ENCODE peak calls at places on chromosomes 6 and 20, in five cellular contexts. One of them, this sample, is unnamed.

GRCh38 chr6:5115168-5115567 is 30.0 kb downstream of the PPP1R3G start:
- DNase-seq in A172: no peak
- DNase-seq in CD8-positive, alpha-beta T cell: no peak
- DNase-seq in activated T-cell treated with anti-CD3 and anti-CD28 coated beads, Interleukin-2, amount 50 U/mL, for 4 hours: no peak
- DNase-seq in stimulated activated CD4-positive, alpha-beta T cell treated with anti-CD3 and anti-CD28 coated beads, Interleukin-1b, Interleukin-23, amount 100 ng/mL, for 1 hour: no peak
- DNase-seq in this sample: no peak

GRCh38 chr6:109466212-109466923 is 10.8 kb upstream of the MICAL1 start:
- DNase-seq in A172: no peak
- DNase-seq in CD8-positive, alpha-beta T cell: no peak
- DNase-seq in activated T-cell treated with anti-CD3 and anti-CD28 coated beads, Interleukin-2, amount 50 U/mL, for 4 hours: no peak
- DNase-seq in stimulated activated CD4-positive, alpha-beta T cell treated with anti-CD3 and anti-CD28 coated beads, Interleukin-1b, Interleukin-23, amount 100 ng/mL, for 1 hour: no peak
- DNase-seq in this sample: no peak

GRCh38 chr6:90080876-90081464 is 186.7 kb downstream of the GJA10 start:
- DNase-seq in A172: no peak
- DNase-seq in CD8-positive, alpha-beta T cell: peak
- DNase-seq in activated T-cell treated with anti-CD3 and anti-CD28 coated beads, Interleukin-2, amount 50 U/mL, for 4 hours: peak
- DNase-seq in stimulated activated CD4-positive, alpha-beta T cell treated with anti-CD3 and anti-CD28 coated beads, Interleukin-1b, Interleukin-23, amount 100 ng/mL, for 1 hour: peak
- DNase-seq in this sample: no peak

GRCh38 chr20:59925894-59926293 is 7.5 kb downstream of the SYCP2 start:
- DNase-seq in A172: no peak
- DNase-seq in CD8-positive, alpha-beta T cell: no peak
- DNase-seq in activated T-cell treated with anti-CD3 and anti-CD28 coated beads, Interleukin-2, amount 50 U/mL, for 4 hours: no peak
- DNase-seq in stimulated activated CD4-positive, alpha-beta T cell treated with anti-CD3 and anti-CD28 coated beads, Interleukin-1b, Interleukin-23, amount 100 ng/mL, for 1 hour: no peak
- DNase-seq in this sample: peak

GRCh38 chr6:88914885-88915598 is 48.4 kb downstream of the RNGTT start:
- DNase-seq in A172: no peak
- DNase-seq in CD8-positive, alpha-beta T cell: no peak
- DNase-seq in activated T-cell treated with anti-CD3 and anti-CD28 coated beads, Interleukin-2, amount 50 U/mL, for 4 hours: no peak
- DNase-seq in stimulated activated CD4-positive, alpha-beta T cell treated with anti-CD3 and anti-CD28 coated beads, Interleukin-1b, Interleukin-23, amount 100 ng/mL, for 1 hour: no peak
- DNase-seq in this sample: no peak

GRCh38 chr6:111480988-111481830 is 1.8 kb downstream of the REV3L start:
- DNase-seq in A172: no peak
- DNase-seq in CD8-positive, alpha-beta T cell: no peak
- DNase-seq in activated T-cell treated with anti-CD3 and anti-CD28 coated beads, Interleukin-2, amount 50 U/mL, for 4 hours: no peak
- DNase-seq in stimulated activated CD4-positive, alpha-beta T cell treated with anti-CD3 and anti-CD28 coated beads, Interleukin-1b, Interleukin-23, amount 100 ng/mL, for 1 hour: no peak
- DNase-seq in this sample: no peak

GRCh38 chr20:57185188-57185743 is 81.2 kb downstream of the BMP7 start:
- DNase-seq in A172: no peak
- DNase-seq in CD8-positive, alpha-beta T cell: no peak
- DNase-seq in activated T-cell treated with anti-CD3 and anti-CD28 coated beads, Interleukin-2, amount 50 U/mL, for 4 hours: no peak
- DNase-seq in stimulated activated CD4-positive, alpha-beta T cell treated with anti-CD3 and anti-CD28 coated beads, Interleukin-1b, Interleukin-23, amount 100 ng/mL, for 1 hour: no peak
- DNase-seq in this sample: no peak

GRCh38 chr6:66900081-66900770 is 1193.2 kb upstream of the EYS start:
- DNase-seq in A172: no peak
- DNase-seq in CD8-positive, alpha-beta T cell: no peak
- DNase-seq in activated T-cell treated with anti-CD3 and anti-CD28 coated beads, Interleukin-2, amount 50 U/mL, for 4 hours: no peak
- DNase-seq in stimulated activated CD4-positive, alpha-beta T cell treated with anti-CD3 and anti-CD28 coated beads, Interleukin-1b, Interleukin-23, amount 100 ng/mL, for 1 hour: no peak
- DNase-seq in this sample: no peak

GRCh38 chr20:19690462-19690861 is 67.6 kb upstream of the RIN2 start:
- DNase-seq in A172: no peak
- DNase-seq in CD8-positive, alpha-beta T cell: no peak
- DNase-seq in activated T-cell treated with anti-CD3 and anti-CD28 coated beads, Interleukin-2, amount 50 U/mL, for 4 hours: no peak
- DNase-seq in stimulated activated CD4-positive, alpha-beta T cell treated with anti-CD3 and anti-CD28 coated beads, Interleukin-1b, Interleukin-23, amount 100 ng/mL, for 1 hour: no peak
- DNase-seq in this sample: no peak

GRCh38 chr20:57509665-57510237 is 15.2 kb downstream of the CTCFL start:
- DNase-seq in A172: peak
- DNase-seq in CD8-positive, alpha-beta T cell: no peak
- DNase-seq in activated T-cell treated with anti-CD3 and anti-CD28 coated beads, Interleukin-2, amount 50 U/mL, for 4 hours: no peak
- DNase-seq in stimulated activated CD4-positive, alpha-beta T cell treated with anti-CD3 and anti-CD28 coated beads, Interleukin-1b, Interleukin-23, amount 100 ng/mL, for 1 hour: no peak
- DNase-seq in this sample: peak

GRCh38 chr6:141209890-141210289 is 922.8 kb upstream of the GJE1 start:
- DNase-seq in A172: no peak
- DNase-seq in CD8-positive, alpha-beta T cell: no peak
- DNase-seq in activated T-cell treated with anti-CD3 and anti-CD28 coated beads, Interleukin-2, amount 50 U/mL, for 4 hours: no peak
- DNase-seq in stimulated activated CD4-positive, alpha-beta T cell treated with anti-CD3 and anti-CD28 coated beads, Interleukin-1b, Interleukin-23, amount 100 ng/mL, for 1 hour: no peak
- DNase-seq in this sample: no peak

GRCh38 chr6:123806561-123806960 is 2.9 kb downstream of the NKAIN2 start:
- DNase-seq in A172: no peak
- DNase-seq in CD8-positive, alpha-beta T cell: no peak
- DNase-seq in activated T-cell treated with anti-CD3 and anti-CD28 coated beads, Interleukin-2, amount 50 U/mL, for 4 hours: no peak
- DNase-seq in stimulated activated CD4-positive, alpha-beta T cell treated with anti-CD3 and anti-CD28 coated beads, Interleukin-1b, Interleukin-23, amount 100 ng/mL, for 1 hour: no peak
- DNase-seq in this sample: no peak

GRCh38 chr20:46990017-46990810 is 95.6 kb downstream of the EYA2 start:
- DNase-seq in A172: no peak
- DNase-seq in CD8-positive, alpha-beta T cell: no peak
- DNase-seq in activated T-cell treated with anti-CD3 and anti-CD28 coated beads, Interleukin-2, amount 50 U/mL, for 4 hours: no peak
- DNase-seq in stimulated activated CD4-positive, alpha-beta T cell treated with anti-CD3 and anti-CD28 coated beads, Interleukin-1b, Interleukin-23, amount 100 ng/mL, for 1 hour: no peak
- DNase-seq in this sample: no peak

GRCh38 chr6:112225691-112226090 is 28.7 kb downstream of the LAMA4 start:
- DNase-seq in A172: no peak
- DNase-seq in CD8-positive, alpha-beta T cell: no peak
- DNase-seq in activated T-cell treated with anti-CD3 and anti-CD28 coated beads, Interleukin-2, amount 50 U/mL, for 4 hours: no peak
- DNase-seq in stimulated activated CD4-positive, alpha-beta T cell treated with anti-CD3 and anti-CD28 coated beads, Interleukin-1b, Interleukin-23, amount 100 ng/mL, for 1 hour: no peak
- DNase-seq in this sample: no peak

GRCh38 chr6:17725083-17725482 is 18.4 kb upstream of the NUP153 start:
- DNase-seq in A172: peak
- DNase-seq in CD8-positive, alpha-beta T cell: no peak
- DNase-seq in activated T-cell treated with anti-CD3 and anti-CD28 coated beads, Interleukin-2, amount 50 U/mL, for 4 hours: no peak
- DNase-seq in stimulated activated CD4-positive, alpha-beta T cell treated with anti-CD3 and anti-CD28 coated beads, Interleukin-1b, Interleukin-23, amount 100 ng/mL, for 1 hour: no peak
- DNase-seq in this sample: no peak

GRCh38 chr6:48016027-48016755 is 94.8 kb downstream of the PTCHD4 start:
- DNase-seq in A172: no peak
- DNase-seq in CD8-positive, alpha-beta T cell: no peak
- DNase-seq in activated T-cell treated with anti-CD3 and anti-CD28 coated beads, Interleukin-2, amount 50 U/mL, for 4 hours: no peak
- DNase-seq in stimulated activated CD4-positive, alpha-beta T cell treated with anti-CD3 and anti-CD28 coated beads, Interleukin-1b, Interleukin-23, amount 100 ng/mL, for 1 hour: no peak
- DNase-seq in this sample: peak

GRCh38 chr6:7236312-7237209 is 76.4 kb downstream of the SSR1 start:
- DNase-seq in A172: peak
- DNase-seq in CD8-positive, alpha-beta T cell: no peak
- DNase-seq in activated T-cell treated with anti-CD3 and anti-CD28 coated beads, Interleukin-2, amount 50 U/mL, for 4 hours: no peak
- DNase-seq in stimulated activated CD4-positive, alpha-beta T cell treated with anti-CD3 and anti-CD28 coated beads, Interleukin-1b, Interleukin-23, amount 100 ng/mL, for 1 hour: no peak
- DNase-seq in this sample: peak

GRCh38 chr6:18359237-18359885 is 27.8 kb upstream of the RNF144B start:
- DNase-seq in A172: no peak
- DNase-seq in CD8-positive, alpha-beta T cell: no peak
- DNase-seq in activated T-cell treated with anti-CD3 and anti-CD28 coated beads, Interleukin-2, amount 50 U/mL, for 4 hours: no peak
- DNase-seq in stimulated activated CD4-positive, alpha-beta T cell treated with anti-CD3 and anti-CD28 coated beads, Interleukin-1b, Interleukin-23, amount 100 ng/mL, for 1 hour: no peak
- DNase-seq in this sample: no peak

GRCh38 chr6:131013495-131013894 is 49.5 kb downstream of the EPB41L2 start:
- DNase-seq in A172: peak
- DNase-seq in CD8-positive, alpha-beta T cell: no peak
- DNase-seq in activated T-cell treated with anti-CD3 and anti-CD28 coated beads, Interleukin-2, amount 50 U/mL, for 4 hours: no peak
- DNase-seq in stimulated activated CD4-positive, alpha-beta T cell treated with anti-CD3 and anti-CD28 coated beads, Interleukin-1b, Interleukin-23, amount 100 ng/mL, for 1 hour: no peak
- DNase-seq in this sample: no peak

GRCh38 chr20:63453029-63453523 is 19.4 kb downstream of the KCNQ2 start:
- DNase-seq in A172: no peak
- DNase-seq in CD8-positive, alpha-beta T cell: no peak
- DNase-seq in activated T-cell treated with anti-CD3 and anti-CD28 coated beads, Interleukin-2, amount 50 U/mL, for 4 hours: no peak
- DNase-seq in stimulated activated CD4-positive, alpha-beta T cell treated with anti-CD3 and anti-CD28 coated beads, Interleukin-1b, Interleukin-23, amount 100 ng/mL, for 1 hour: no peak
- DNase-seq in this sample: no peak

GRCh38 chr6:55918639-55919038 is 43.2 kb upstream of the BMP5 start:
- DNase-seq in A172: peak
- DNase-seq in CD8-positive, alpha-beta T cell: no peak
- DNase-seq in activated T-cell treated with anti-CD3 and anti-CD28 coated beads, Interleukin-2, amount 50 U/mL, for 4 hours: no peak
- DNase-seq in stimulated activated CD4-positive, alpha-beta T cell treated with anti-CD3 and anti-CD28 coated beads, Interleukin-1b, Interleukin-23, amount 100 ng/mL, for 1 hour: no peak
- DNase-seq in this sample: peak

GRCh38 chr6:36697481-36697903 is at the start of gene RAB44:
- DNase-seq in A172: no peak
- DNase-seq in CD8-positive, alpha-beta T cell: no peak
- DNase-seq in activated T-cell treated with anti-CD3 and anti-CD28 coated beads, Interleukin-2, amount 50 U/mL, for 4 hours: no peak
- DNase-seq in stimulated activated CD4-positive, alpha-beta T cell treated with anti-CD3 and anti-CD28 coated beads, Interleukin-1b, Interleukin-23, amount 100 ng/mL, for 1 hour: no peak
- DNase-seq in this sample: no peak

GRCh38 chr6:116111552-116112528 is 11.2 kb downstream of the NT5DC1 start:
- DNase-seq in A172: peak
- DNase-seq in CD8-positive, alpha-beta T cell: no peak
- DNase-seq in activated T-cell treated with anti-CD3 and anti-CD28 coated beads, Interleukin-2, amount 50 U/mL, for 4 hours: no peak
- DNase-seq in stimulated activated CD4-positive, alpha-beta T cell treated with anti-CD3 and anti-CD28 coated beads, Interleukin-1b, Interleukin-23, amount 100 ng/mL, for 1 hour: no peak
- DNase-seq in this sample: no peak

GRCh38 chr20:51573576-51574243 is 31.2 kb upstream of the NFATC2 start:
- DNase-seq in A172: no peak
- DNase-seq in CD8-positive, alpha-beta T cell: no peak
- DNase-seq in activated T-cell treated with anti-CD3 and anti-CD28 coated beads, Interleukin-2, amount 50 U/mL, for 4 hours: no peak
- DNase-seq in stimulated activated CD4-positive, alpha-beta T cell treated with anti-CD3 and anti-CD28 coated beads, Interleukin-1b, Interleukin-23, amount 100 ng/mL, for 1 hour: no peak
- DNase-seq in this sample: no peak

GRCh38 chr6:108914235-108915022 is 66.2 kb downstream of the ARMC2 start:
- DNase-seq in A172: peak
- DNase-seq in CD8-positive, alpha-beta T cell: peak
- DNase-seq in activated T-cell treated with anti-CD3 and anti-CD28 coated beads, Interleukin-2, amount 50 U/mL, for 4 hours: peak
- DNase-seq in stimulated activated CD4-positive, alpha-beta T cell treated with anti-CD3 and anti-CD28 coated beads, Interleukin-1b, Interleukin-23, amount 100 ng/mL, for 1 hour: peak
- DNase-seq in this sample: peak

GRCh38 chr6:126147416-126147815 is 161.1 kb downstream of the TRMT11 start:
- DNase-seq in A172: no peak
- DNase-seq in CD8-positive, alpha-beta T cell: no peak
- DNase-seq in activated T-cell treated with anti-CD3 and anti-CD28 coated beads, Interleukin-2, amount 50 U/mL, for 4 hours: no peak
- DNase-seq in stimulated activated CD4-positive, alpha-beta T cell treated with anti-CD3 and anti-CD28 coated beads, Interleukin-1b, Interleukin-23, amount 100 ng/mL, for 1 hour: no peak
- DNase-seq in this sample: no peak

GRCh38 chr6:28657756-28658465 is 132.2 kb downstream of the GPX5 start:
- DNase-seq in A172: peak
- DNase-seq in CD8-positive, alpha-beta T cell: peak
- DNase-seq in activated T-cell treated with anti-CD3 and anti-CD28 coated beads, Interleukin-2, amount 50 U/mL, for 4 hours: peak
- DNase-seq in stimulated activated CD4-positive, alpha-beta T cell treated with anti-CD3 and anti-CD28 coated beads, Interleukin-1b, Interleukin-23, amount 100 ng/mL, for 1 hour: peak
- DNase-seq in this sample: peak

GRCh38 chr20:17635846-17636245 is 46.2 kb downstream of the RRBP1 start:
- DNase-seq in A172: no peak
- DNase-seq in CD8-positive, alpha-beta T cell: no peak
- DNase-seq in activated T-cell treated with anti-CD3 and anti-CD28 coated beads, Interleukin-2, amount 50 U/mL, for 4 hours: no peak
- DNase-seq in stimulated activated CD4-positive, alpha-beta T cell treated with anti-CD3 and anti-CD28 coated beads, Interleukin-1b, Interleukin-23, amount 100 ng/mL, for 1 hour: no peak
- DNase-seq in this sample: no peak

GRCh38 chr6:46510656-46511055 is 19.4 kb upstream of the RCAN2 start:
- DNase-seq in A172: no peak
- DNase-seq in CD8-positive, alpha-beta T cell: no peak
- DNase-seq in activated T-cell treated with anti-CD3 and anti-CD28 coated beads, Interleukin-2, amount 50 U/mL, for 4 hours: no peak
- DNase-seq in stimulated activated CD4-positive, alpha-beta T cell treated with anti-CD3 and anti-CD28 coated beads, Interleukin-1b, Interleukin-23, amount 100 ng/mL, for 1 hour: no peak
- DNase-seq in this sample: no peak

GRCh38 chr20:2005831-2006426 is 12.1 kb upstream of the PDYN start:
- DNase-seq in A172: peak
- DNase-seq in CD8-positive, alpha-beta T cell: peak
- DNase-seq in activated T-cell treated with anti-CD3 and anti-CD28 coated beads, Interleukin-2, amount 50 U/mL, for 4 hours: peak
- DNase-seq in stimulated activated CD4-positive, alpha-beta T cell treated with anti-CD3 and anti-CD28 coated beads, Interleukin-1b, Interleukin-23, amount 100 ng/mL, for 1 hour: peak
- DNase-seq in this sample: peak

GRCh38 chr6:83199173-83199864 is 6.2 kb downstream of the RWDD2A start:
- DNase-seq in A172: no peak
- DNase-seq in CD8-positive, alpha-beta T cell: no peak
- DNase-seq in activated T-cell treated with anti-CD3 and anti-CD28 coated beads, Interleukin-2, amount 50 U/mL, for 4 hours: no peak
- DNase-seq in stimulated activated CD4-positive, alpha-beta T cell treated with anti-CD3 and anti-CD28 coated beads, Interleukin-1b, Interleukin-23, amount 100 ng/mL, for 1 hour: no peak
- DNase-seq in this sample: no peak

GRCh38 chr20:15339264-15339663 is 1001.9 kb upstream of the FLRT3 start:
- DNase-seq in A172: no peak
- DNase-seq in CD8-positive, alpha-beta T cell: no peak
- DNase-seq in activated T-cell treated with anti-CD3 and anti-CD28 coated beads, Interleukin-2, amount 50 U/mL, for 4 hours: no peak
- DNase-seq in stimulated activated CD4-positive, alpha-beta T cell treated with anti-CD3 and anti-CD28 coated beads, Interleukin-1b, Interleukin-23, amount 100 ng/mL, for 1 hour: no peak
- DNase-seq in this sample: no peak

GRCh38 chr6:34272022-34272926 is 23.5 kb upstream of the SMIM29 start:
- DNase-seq in A172: no peak
- DNase-seq in CD8-positive, alpha-beta T cell: no peak
- DNase-seq in activated T-cell treated with anti-CD3 and anti-CD28 coated beads, Interleukin-2, amount 50 U/mL, for 4 hours: no peak
- DNase-seq in stimulated activated CD4-positive, alpha-beta T cell treated with anti-CD3 and anti-CD28 coated beads, Interleukin-1b, Interleukin-23, amount 100 ng/mL, for 1 hour: no peak
- DNase-seq in this sample: no peak

GRCh38 chr6:168078943-168079405 is at the start of gene FRMD1:
- DNase-seq in A172: no peak
- DNase-seq in CD8-positive, alpha-beta T cell: no peak
- DNase-seq in activated T-cell treated with anti-CD3 and anti-CD28 coated beads, Interleukin-2, amount 50 U/mL, for 4 hours: no peak
- DNase-seq in stimulated activated CD4-positive, alpha-beta T cell treated with anti-CD3 and anti-CD28 coated beads, Interleukin-1b, Interleukin-23, amount 100 ng/mL, for 1 hour: no peak
- DNase-seq in this sample: no peak

GRCh38 chr6:116764961-116765841 is at the start of gene FAM162B:
- DNase-seq in A172: no peak
- DNase-seq in CD8-positive, alpha-beta T cell: no peak
- DNase-seq in activated T-cell treated with anti-CD3 and anti-CD28 coated beads, Interleukin-2, amount 50 U/mL, for 4 hours: no peak
- DNase-seq in stimulated activated CD4-positive, alpha-beta T cell treated with anti-CD3 and anti-CD28 coated beads, Interleukin-1b, Interleukin-23, amount 100 ng/mL, for 1 hour: no peak
- DNase-seq in this sample: peak

GRCh38 chr6:118719351-118720124 is 68.1 kb upstream of the CEP85L start:
- DNase-seq in A172: no peak
- DNase-seq in CD8-positive, alpha-beta T cell: peak
- DNase-seq in activated T-cell treated with anti-CD3 and anti-CD28 coated beads, Interleukin-2, amount 50 U/mL, for 4 hours: no peak
- DNase-seq in stimulated activated CD4-positive, alpha-beta T cell treated with anti-CD3 and anti-CD28 coated beads, Interleukin-1b, Interleukin-23, amount 100 ng/mL, for 1 hour: no peak
- DNase-seq in this sample: no peak

GRCh38 chr6:109236140-109237081 is 141.1 kb downstream of the CEP57L1 start:
- DNase-seq in A172: no peak
- DNase-seq in CD8-positive, alpha-beta T cell: peak
- DNase-seq in activated T-cell treated with anti-CD3 and anti-CD28 coated beads, Interleukin-2, amount 50 U/mL, for 4 hours: peak
- DNase-seq in stimulated activated CD4-positive, alpha-beta T cell treated with anti-CD3 and anti-CD28 coated beads, Interleukin-1b, Interleukin-23, amount 100 ng/mL, for 1 hour: no peak
- DNase-seq in this sample: no peak

GRCh38 chr6:44457606-44458005 is 70.1 kb downstream of the CDC5L start:
- DNase-seq in A172: no peak
- DNase-seq in CD8-positive, alpha-beta T cell: no peak
- DNase-seq in activated T-cell treated with anti-CD3 and anti-CD28 coated beads, Interleukin-2, amount 50 U/mL, for 4 hours: no peak
- DNase-seq in stimulated activated CD4-positive, alpha-beta T cell treated with anti-CD3 and anti-CD28 coated beads, Interleukin-1b, Interleukin-23, amount 100 ng/mL, for 1 hour: no peak
- DNase-seq in this sample: no peak